ENCODE peak calls at places on chromosomes 4 and X, in eight cellular contexts. R is tibial artery, L is HAP-1, Y is lower lobe of right lung, W is PC-3, T is GM23338, N is suprapubic skin, Q is left ventricle myocardium inferior. J is an unnamed sample.

GRCh38 chr4:3862640-3863420 is 96.6 kb downstream of the ADRA2C start:
- DNase-seq in N (no peak), T (peak; percentile 94), R (no peak), Q (peak; percentile 19), L (peak; percentile 30), Y (peak; percentile 45), W (no peak), J (no peak)

GRCh38 chr4:109359040-109359646 is 56.7 kb upstream of the COL25A1 start:
- DNase-seq in Y (no peak), T (no peak), N (no peak), R (no peak), W (no peak), L (no peak), Q (no peak), J (peak; percentile 56)

GRCh38 chr4:146299605-146300004 is 85.3 kb downstream of the REELD1 start:
- DNase-seq in L (no peak), N (no peak), R (no peak), Q (no peak), Y (no peak), W (no peak), T (no peak), J (no peak)

GRCh38 chr4:48254381-48255072 is 15.1 kb downstream of the TEC start:
- DNase-seq in T (no peak), L (no peak), W (no peak), Y (no peak), N (no peak), R (no peak), Q (peak; percentile 22), J (no peak)

GRCh38 chrX:97372006-97372766 is 488.5 kb downstream of the RPA4 start:
- DNase-seq in L (peak; percentile 36), T (no peak), Q (no peak), Y (no peak), N (no peak), R (no peak), W (no peak), J (no peak)

GRCh38 chr4:69727412-69727811 is 33.0 kb downstream of the SULT1B1 start:
- DNase-seq in Q (no peak), T (no peak), Y (no peak), L (no peak), W (no peak), N (no peak), R (no peak), J (no peak)

GRCh38 chr4:155666701-155667537 is at the start of gene GUCY1A1:
- DNase-seq in Y (peak; percentile 78), T (peak; percentile 81), N (peak; percentile 82), L (peak; percentile 61), W (peak; percentile 51), R (peak; percentile 42), Q (peak; percentile 28), J (peak; percentile 31)

GRCh38 chr4:80189956-80190671 is 7.2 kb upstream of the PRDM8 start:
- DNase-seq in L (no peak), T (peak; percentile 89), R (no peak), N (no peak), W (no peak), Y (no peak), Q (no peak), J (no peak)

GRCh38 chr4:113328514-113328913 is 279.1 kb downstream of the ANK2 start:
- DNase-seq in R (no peak), N (no peak), T (peak; percentile 86), Q (no peak), W (peak; percentile 26), Y (no peak), L (peak; percentile 70), J (no peak)

GRCh38 chrX:139933904-139934303 is 1.1 kb upstream of the ATP11C start:
- DNase-seq in L (no peak), Y (no peak), R (no peak), Q (no peak), T (no peak), W (no peak), N (no peak), J (no peak)

GRCh38 chr4:112593438-112594133 is 43.1 kb downstream of the ZGRF1 start:
- DNase-seq in L (no peak), N (no peak), Q (no peak), Y (no peak), T (no peak), R (no peak), W (no peak), J (no peak)

GRCh38 chr4:185383451-185383850 is 12.3 kb downstream of the LRP2BP start:
- DNase-seq in R (no peak), N (no peak), Q (no peak), T (no peak), L (no peak), W (peak; percentile 82), Y (no peak), J (no peak)

GRCh38 chr4:190016369-190017289 is 10.4 kb downstream of the FRG2 start:
- DNase-seq in Q (no peak), R (no peak), T (no peak), N (no peak), L (no peak), Y (no peak), W (no peak), J (no peak)

GRCh38 chr4:87864321-87864720 is 31.6 kb downstream of the MEPE start:
- DNase-seq in T (no peak), R (no peak), Q (no peak), L (no peak), Y (no peak), N (no peak), W (no peak), J (no peak)

GRCh38 chr4:146112389-146112788 is 63.1 kb upstream of the LSM6 start:
- DNase-seq in L (no peak), W (no peak), R (no peak), Q (no peak), Y (no peak), N (no peak), T (no peak), J (no peak)

GRCh38 chrX:155086202-155086840 is 15.0 kb downstream of the BRCC3 start:
- DNase-seq in Q (no peak), R (no peak), W (peak; percentile 65), N (no peak), L (peak; percentile 76), Y (no peak), T (peak; percentile 72), J (peak; percentile 31)

GRCh38 chrX:130714135-130714534 is 188.9 kb downstream of the ENOX2 start:
- DNase-seq in N (no peak), W (peak; percentile 40), Q (no peak), Y (no peak), L (no peak), R (no peak), T (no peak), J (no peak)

GRCh38 chr4:105994061-105994460 is 98.8 kb downstream of the NPNT start:
- DNase-seq in Q (no peak), Y (no peak), L (no peak), R (no peak), N (no peak), W (no peak), T (no peak), J (no peak)

GRCh38 chr4:183177001-183177400 is 77.9 kb downstream of the WWC2 start:
- DNase-seq in T (no peak), Y (no peak), Q (no peak), L (no peak), W (peak; percentile 66), R (no peak), N (no peak), J (no peak)
- H3K4me1 ChIP-seq in T (peaks cover 94% of the 10 kb centered on the region), Y (peaks cover 33% of the 10 kb centered on the region), Q (peaks cover 57% of the 10 kb centered on the region), L (peaks cover 41% of the 10 kb centered on the region), W (peaks cover 42% of the 10 kb centered on the region), R (peaks cover 8% of the 10 kb centered on the region), N (peaks cover 11% of the 10 kb centered on the region), J (no peaks in the 10 kb centered on the region)

GRCh38 chrX:24148535-24149345 is 789 bp upstream of the ZFX start:
- DNase-seq in Y (peak; percentile 49), W (peak; percentile 40), L (no peak), R (no peak), T (no peak), N (no peak), Q (no peak), J (peak; percentile 46)

GRCh38 chrX:24148118-24148517 is 1.4 kb upstream of the ZFX start:
- DNase-seq in T (no peak), N (no peak), L (no peak), W (no peak), R (no peak), Q (no peak), Y (no peak), J (peak; percentile 31)

GRCh38 chrX:24151513-24151912 is 2.0 kb downstream of the ZFX start:
- DNase-seq in L (peak; percentile 52), Q (no peak), R (no peak), Y (no peak), W (no peak), N (no peak), T (no peak), J (no peak)

GRCh38 chrX:24149346-24150050 is at the start of gene ZFX:
- DNase-seq in L (peak; percentile 83), Y (peak; percentile 79), R (peak; percentile 37), T (no peak), Q (peak; percentile 70), N (no peak), W (peak; percentile 42), J (peak; percentile 82)

DNA sequence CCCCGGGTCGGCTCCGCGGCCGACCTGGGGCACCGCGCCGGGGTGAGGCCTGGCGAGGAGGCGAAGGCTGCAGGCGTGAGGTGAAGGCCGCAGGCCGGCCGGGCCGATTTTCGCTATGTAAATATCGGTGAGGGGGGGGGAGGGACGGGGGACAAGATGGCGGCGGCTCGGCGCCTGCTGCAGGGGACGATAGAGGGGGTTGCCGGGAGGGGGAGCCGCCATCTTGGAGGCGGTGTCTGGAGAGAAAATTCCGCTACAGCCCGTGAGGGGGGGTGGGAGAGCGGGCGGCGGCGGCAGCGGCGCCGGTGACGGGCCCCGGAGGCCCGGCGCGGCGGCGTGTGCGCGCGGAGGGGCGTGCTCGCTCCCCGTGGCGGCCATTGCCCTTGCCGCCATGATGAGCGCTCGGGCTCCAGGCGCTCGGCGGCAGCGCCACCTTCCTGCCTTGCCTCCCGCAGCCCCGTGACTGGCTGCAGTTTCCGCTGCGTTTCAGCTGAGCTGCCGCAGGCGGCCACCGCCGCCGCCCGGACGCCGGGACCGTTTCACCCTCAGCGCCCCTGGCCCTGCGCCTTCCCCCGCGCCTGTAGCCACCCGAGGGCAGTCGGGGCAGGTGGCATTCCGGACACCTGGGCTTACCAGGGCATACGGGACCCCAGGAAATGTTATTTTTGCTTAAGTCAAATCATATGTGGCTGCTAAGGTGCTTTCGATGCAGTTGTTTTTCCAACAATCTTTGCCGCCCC is 692 bp downstream of the ZFX start:
- DNase-seq in R (peak; percentile 80), N (peak; percentile 89), L (peak; percentile 95), T (peak; percentile 83), W (peak; percentile 79), Q (peak; percentile 86), Y (peak; percentile 89), J (peak; percentile 92)
- H3K4me1 ChIP-seq in R (peaks cover 5% of the 10 kb centered on the region), N (peaks cover 55% of the 10 kb centered on the region), L (peaks cover 63% of the 10 kb centered on the region), T (peaks cover 27% of the 10 kb centered on the region), W (peaks cover 60% of the 10 kb centered on the region), Q (peaks cover 64% of the 10 kb centered on the region), Y (peaks cover 49% of the 10 kb centered on the region), J (peaks cover 78% of the 10 kb centered on the region)

GRCh38 chr4:1712216-1713002 is at the start of gene SLBP:
- DNase-seq in W (peak; percentile 92), N (peak; percentile 98), R (peak; percentile 96), T (peak; percentile 94), Q (peak; percentile 95), L (peak; percentile 99), Y (peak; percentile 99), J (peak; percentile 99)
- H3K4me1 ChIP-seq in W (peaks cover 28% of the 10 kb centered on the region), N (peaks cover 71% of the 10 kb centered on the region), R (peaks cover 18% of the 10 kb centered on the region), T (peaks cover 9% of the 10 kb centered on the region), Q (peaks cover 76% of the 10 kb centered on the region), L (peaks cover 30% of the 10 kb centered on the region), Y (peaks cover 65% of the 10 kb centered on the region), J (peaks cover 67% of the 10 kb centered on the region)

DNA sequence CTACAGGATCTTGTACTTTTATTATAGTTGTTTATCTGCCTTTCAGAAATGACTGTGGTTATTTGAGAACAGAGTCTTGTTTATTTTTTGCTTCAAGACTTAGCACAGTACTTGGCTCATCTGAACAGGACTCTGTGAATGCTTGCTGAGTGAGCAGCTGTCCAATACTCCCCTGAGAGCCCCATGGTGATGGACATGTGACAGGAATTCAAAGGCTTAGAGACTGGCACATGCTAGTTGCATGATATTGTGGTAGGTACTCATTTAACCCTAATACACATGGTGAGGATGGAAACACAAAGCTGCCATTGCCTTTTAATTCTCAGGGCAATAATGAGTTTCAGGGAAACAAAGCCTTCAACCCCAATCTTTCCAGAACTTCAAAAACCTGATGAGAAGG is 97.3 kb downstream of the GEMIN8 start:
- DNase-seq in Y (no peak), W (no peak), N (no peak), T (no peak), L (no peak), Q (no peak), R (no peak), J (no peak)
- H3K4me1 ChIP-seq in Y (no peaks in the 10 kb centered on the region), W (peaks cover 19% of the 10 kb centered on the region), N (no peaks in the 10 kb centered on the region), T (peaks cover 66% of the 10 kb centered on the region), L (peaks cover 11% of the 10 kb centered on the region), Q (no peaks in the 10 kb centered on the region), R (no peaks in the 10 kb centered on the region), J (no peaks in the 10 kb centered on the region)

J was measured in CD4-positive, alpha-beta memory T cell.